ENCODE peak calls at places on chromosomes 11 and 22, in four cellular contexts. O, B, Z and H are unnamed samples.

GRCh38 chr11:117950320-117950719 is 21.1 kb upstream of the TMPRSS13 start:
- DNase-seq in O (peak), Z (no peak), B (peak), H (peak)

GRCh38 chr11:12889243-12889642 is 119.9 kb upstream of the RASSF10 start:
- DNase-seq in Z (no peak), O (peak), B (peak), H (no peak)

GRCh38 chr11:73141031-73141308 is 1.1 kb downstream of the FCHSD2 start:
- DNase-seq in Z (no peak), B (no peak), O (no peak), H (no peak)

GRCh38 chr11:88179966-88180629 is 4.9 kb upstream of the RAB38 start:
- DNase-seq in O (no peak), Z (no peak), B (no peak), H (no peak)

GRCh38 chr11:120224872-120225371 is 14.1 kb downstream of the OAF start:
- DNase-seq in O (peak), B (no peak), Z (no peak), H (no peak)

GRCh38 chr22:48939441-48940265 is 888.0 kb downstream of the BRD1 start:
- DNase-seq in O (no peak), Z (no peak), B (no peak), H (no peak)

GRCh38 chr11:10511046-10511711 is 29.8 kb downstream of the RNF141 start:
- DNase-seq in B (no peak), O (no peak), Z (no peak), H (no peak)

GRCh38 chr22:49512471-49512870 is 315.2 kb downstream of the BRD1 start:
- DNase-seq in B (no peak), O (no peak), Z (no peak), H (no peak)

GRCh38 chr11:76626266-76626665 is 44.3 kb downstream of the LRRC32 start:
- DNase-seq in B (no peak), Z (no peak), O (no peak), H (no peak)

GRCh38 chr22:20799449-20799848 is 25.5 kb downstream of the SERPIND1 start:
- DNase-seq in O (no peak), B (no peak), Z (no peak), H (no peak)

GRCh38 chr11:100827934-100828661 is 141.0 kb downstream of the ARHGAP42 start:
- DNase-seq in O (no peak), Z (no peak), B (no peak), H (no peak)

GRCh38 chr22:42581762-42582716 is 28.3 kb downstream of the SERHL2 start:
- DNase-seq in O (peak), B (peak), Z (peak), H (no peak)

GRCh38 chr22:50153056-50153755 is 17.3 kb upstream of the PANX2 start:
- DNase-seq in O (no peak), Z (no peak), B (no peak), H (no peak)

GRCh38 chr22:43636086-43636485 is 176.0 kb downstream of the EFCAB6 start:
- DNase-seq in Z (no peak), B (no peak), O (no peak), H (no peak)